ENCODE peak calls at places on chromosomes 11 and 22, in six cellular contexts. L is fibroblast of lung, M is astrocyte, G is PC-3, D is A673, S is K562. K is an unnamed sample.

GRCh38 chr11:63831326-63831725 is 7.6 kb upstream of the MARK2 start:
- DNase-seq in L (no peak), M (no peak), G (no peak), D (no peak), S (no peak), K (no peak)

GRCh38 chr11:111440416-111441205 is 61.5 kb upstream of the POU2AF1 start:
- DNase-seq in L (no peak), M (no peak), G (no peak), D (no peak), S (no peak), K (no peak)

GRCh38 chr11:3834349-3835099 is 6.2 kb downstream of the RHOG start:
- DNase-seq in L (no peak), M (no peak), G (no peak), D (no peak), S (peak; percentile 89), K (no peak)

GRCh38 chr22:47623740-47624103 is 861.3 kb downstream of the TBC1D22A start:
- DNase-seq in L (no peak), M (no peak), G (no peak), D (no peak), S (no peak), K (no peak)

GRCh38 chr11:71252434-71252781 is at the start of gene SHANK2:
- DNase-seq in L (no peak), M (no peak), G (peak; percentile 74), D (no peak), S (no peak), K (no peak)

GRCh38 chr22:30574095-30574981 is at the start of gene GAL3ST1:
- DNase-seq in L (no peak), M (no peak), G (no peak), D (no peak), S (no peak), K (no peak)

GRCh38 chr11:19428206-19429001 is 187.7 kb upstream of the E2F8 start:
- DNase-seq in L (no peak), M (no peak), G (peak; percentile 89), D (no peak), S (no peak), K (no peak)

GRCh38 chr11:10379871-10380568 is 75.0 kb upstream of the AMPD3 start:
- DNase-seq in L (no peak), M (no peak), G (peak; percentile 67), D (no peak), S (no peak), K (no peak)

GRCh38 chr22:36397081-36397766 is 9.5 kb upstream of the MYH9 start:
- DNase-seq in L (no peak), M (peak; percentile 83), G (peak; percentile 42), D (no peak), S (no peak), K (no peak)

GRCh38 chr11:130909650-130910049 is 6.6 kb downstream of the SNX19 start:
- DNase-seq in L (peak; percentile 85), M (peak; percentile 86), G (peak; percentile 12), D (peak; percentile 32), S (no peak), K (no peak)

GRCh38 chr11:61919841-61920631 is 2.7 kb upstream of the RAB3IL1 start:
- DNase-seq in L (no peak), M (no peak), G (no peak), D (no peak), S (peak; percentile 93), K (no peak)

GRCh38 chr11:102157219-102157618 is 47.0 kb downstream of the YAP1 start:
- DNase-seq in L (peak; percentile 95), M (peak; percentile 79), G (peak; percentile 83), D (peak; percentile 81), S (no peak), K (no peak)

GRCh38 chr22:20019661-20020532 is 1.0 kb upstream of the TANGO2 start:
- DNase-seq in L (no peak), M (no peak), G (no peak), D (no peak), S (no peak), K (no peak)

GRCh38 chr22:24059121-24059520 is 48.0 kb downstream of the CABIN1 start:
- DNase-seq in L (peak; percentile 84), M (peak; percentile 99), G (peak; percentile 44), D (no peak), S (no peak), K (no peak)

GRCh38 chr11:95768521-95768920 is 21.1 kb downstream of the FAM76B start:
- DNase-seq in L (no peak), M (no peak), G (no peak), D (no peak), S (no peak), K (no peak)

GRCh38 chr11:95764267-95764898 is 25.2 kb downstream of the FAM76B start:
- DNase-seq in L (peak; percentile 82), M (peak; percentile 49), G (peak; percentile 76), D (peak; percentile 77), S (peak; percentile 65), K (peak; percentile 30)

GRCh38 chr11:95762513-95762912 is 27.1 kb downstream of the FAM76B start:
- DNase-seq in L (no peak), M (no peak), G (no peak), D (no peak), S (no peak), K (no peak)

GRCh38 chr11:95767498-95767897 is 22.1 kb downstream of the FAM76B start:
- DNase-seq in L (peak; percentile 82), M (peak; percentile 8), G (peak; percentile 25), D (no peak), S (no peak), K (no peak)
- TF ChIP-seq EZH2 in L (no peak), M (no peak), G (no peak), D (no peak), S (no peak), K (no peak)

GRCh38 chr22:27797793-27798525 is 3.6 kb downstream of the MN1 start:
- DNase-seq in L (no peak), M (no peak), G (no peak), D (no peak), S (no peak), K (no peak)
- TF ChIP-seq EZH2 in L (no peak), M (no peak), G (no peak), D (no peak), S (no peak), K (no peak)

DNA sequence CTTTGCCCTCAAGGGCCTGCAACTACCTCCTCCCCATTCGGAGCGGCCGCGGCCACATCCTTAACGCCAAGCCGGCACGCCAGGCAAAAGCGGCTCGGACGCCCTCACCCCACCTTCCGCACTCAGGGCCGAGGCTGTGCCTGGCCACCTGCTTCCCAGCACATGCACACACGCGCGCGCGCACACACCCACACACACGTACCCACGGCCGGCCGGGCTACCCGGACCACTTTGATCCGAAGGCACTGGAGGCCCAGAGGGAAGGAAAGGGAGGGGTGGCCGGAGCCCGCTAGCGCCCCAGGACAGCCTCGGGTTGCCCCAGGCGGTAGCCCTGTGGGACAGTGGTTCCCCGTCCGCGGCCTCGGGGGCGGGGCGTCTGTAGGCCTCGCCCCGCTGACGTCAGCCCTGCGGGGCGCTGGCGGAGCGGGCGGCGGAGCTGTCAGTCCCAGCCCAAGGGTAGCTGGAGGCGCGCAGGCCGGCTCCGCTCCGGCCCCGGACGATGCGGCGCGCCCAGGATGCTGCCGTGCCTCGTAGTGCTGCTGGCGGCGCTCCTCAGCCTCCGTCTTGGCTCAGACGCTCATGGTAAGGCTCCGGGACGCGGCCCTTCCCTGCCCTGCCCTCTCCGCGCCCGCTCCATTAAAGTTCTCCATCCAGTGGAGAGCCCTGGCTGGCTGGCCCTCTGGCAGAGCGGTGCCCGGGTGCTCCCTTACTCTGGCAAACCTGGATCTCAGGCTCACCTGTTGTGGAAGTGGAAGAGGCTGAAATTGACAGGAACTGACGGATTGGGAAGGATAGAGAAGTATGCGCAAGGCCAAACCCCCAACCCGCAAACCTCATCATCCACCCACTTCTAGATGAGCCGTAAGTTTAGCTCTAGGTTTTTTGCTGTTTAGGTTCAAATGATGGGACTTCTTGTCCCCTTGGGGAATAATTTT is at the start of gene IL10RA:
- DNase-seq in L (peak; percentile 51), M (peak; percentile 22), G (no peak), D (peak; percentile 59), S (peak; percentile 96), K (no peak)
- TF ChIP-seq EZH2 in L (no peak), M (peak; percentile 36), G (no peak), D (peak; percentile 7), S (no peak), K (no peak)

DNA sequence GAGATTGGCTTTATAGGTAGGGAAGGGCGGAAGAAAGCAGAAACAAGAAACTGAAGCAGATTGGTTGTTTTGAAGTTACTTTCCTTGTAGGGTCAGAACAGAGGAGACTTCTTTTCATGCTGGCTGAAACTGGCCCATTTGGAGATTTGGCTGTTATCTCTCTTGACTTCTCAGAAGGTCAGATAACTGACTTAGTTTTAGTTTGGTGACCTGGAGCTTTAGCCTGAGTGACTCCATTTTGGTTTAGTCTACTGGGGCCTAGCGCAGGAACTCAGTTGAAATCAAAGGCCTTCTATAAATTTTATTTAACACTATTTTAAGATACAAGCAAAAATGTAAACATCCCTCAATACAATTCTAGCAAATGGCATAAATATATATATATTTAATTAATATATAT is 31.4 kb downstream of the CSTPP1 start:
- DNase-seq in L (no peak), M (no peak), G (no peak), D (no peak), S (no peak), K (no peak)
- TF ChIP-seq EZH2 in L (no peak), M (no peak), G (no peak), D (no peak), S (no peak), K (no peak)

GRCh38 chr11:1970956-1971355 is 23.8 kb downstream of the MRPL23 start:
- DNase-seq in L (no peak), M (no peak), G (no peak), D (no peak), S (no peak), K (no peak)
- TF ChIP-seq EZH2 in L (no peak), M (no peak), G (no peak), D (no peak), S (no peak), K (no peak)

GRCh38 chr22:43110444-43110926 is at the start of gene BIK:
- DNase-seq in L (peak; percentile 27), M (no peak), G (peak; percentile 44), D (peak; percentile 35), S (peak; percentile 53), K (no peak)
- TF ChIP-seq EZH2 in L (peak; percentile 94), M (no peak), G (no peak), D (no peak), S (no peak), K (no peak)

GRCh38 chr11:109856958-109857357 is 236.2 kb upstream of the ZC3H12C start:
- DNase-seq in L (no peak), M (no peak), G (no peak), D (no peak), S (no peak), K (no peak)
- TF ChIP-seq EZH2 in L (no peak), M (no peak), G (no peak), D (no peak), S (no peak), K (no peak)

DNA sequence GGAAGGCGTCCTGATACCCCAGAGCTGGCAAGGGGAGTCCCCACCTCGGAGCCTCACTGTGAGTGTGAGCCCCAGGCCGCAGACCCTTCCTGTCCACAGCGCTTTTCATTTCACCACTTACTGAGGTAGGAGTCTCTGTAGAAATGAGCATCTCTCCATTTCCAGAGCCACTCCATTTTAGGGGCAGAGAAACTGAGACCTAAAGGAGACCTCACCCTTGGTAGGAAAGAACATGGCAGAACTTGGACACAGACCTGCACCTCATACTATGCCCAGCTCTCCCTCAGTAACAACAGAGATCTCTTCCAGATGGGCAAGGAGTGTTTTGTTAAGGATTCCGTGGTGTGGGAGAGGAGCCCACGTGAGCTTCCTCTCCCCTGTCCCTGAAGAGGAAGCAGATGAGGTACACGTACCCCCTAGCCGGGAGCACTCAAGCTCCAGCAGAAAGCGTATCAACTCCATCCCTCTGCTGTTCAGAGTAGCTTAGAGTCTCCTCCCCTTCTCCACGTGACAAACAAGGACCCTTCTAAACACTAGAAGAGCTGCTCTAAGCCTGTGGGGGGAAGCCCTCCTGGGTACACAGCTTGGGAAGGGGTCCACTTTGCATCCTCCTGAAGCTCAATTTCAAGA is 531 bp upstream of the VSIG2 start:
- DNase-seq in L (no peak), M (no peak), G (no peak), D (no peak), S (no peak), K (no peak)
- TF ChIP-seq EZH2 in L (no peak), M (no peak), G (no peak), D (no peak), S (no peak), K (no peak)

K was measured in SK-N-MC.